ENCODE peak calls at places on chromosomes 13 and 19, in four cellular contexts. One of them, this sample, is unnamed.

GRCh38 chr13:113875829-113876228 is 12.0 kb upstream of the GAS6 start:
- DNase-seq in GM12892: no peak
- DNase-seq in tibial nerve: no peak
- DNase-seq in IMR-90: no peak
- DNase-seq in this sample: no peak

GRCh38 chr13:95367309-95367843 is 66.1 kb upstream of the ABCC4 start:
- DNase-seq in GM12892: no peak
- DNase-seq in tibial nerve: no peak
- DNase-seq in IMR-90: no peak
- DNase-seq in this sample: no peak

GRCh38 chr19:720691-721160 is 12.0 kb downstream of the PALM start:
- DNase-seq in GM12892: no peak
- DNase-seq in tibial nerve: no peak
- DNase-seq in IMR-90: no peak
- DNase-seq in this sample: no peak

GRCh38 chr13:51681037-51681678 is 96.9 kb downstream of the WDFY2 start:
- DNase-seq in GM12892: no peak
- DNase-seq in tibial nerve: no peak
- DNase-seq in IMR-90: peak; percentile 88
- DNase-seq in this sample: no peak

GRCh38 chr19:55000761-55001160 is 34.6 kb downstream of the NLRP2 start:
- DNase-seq in GM12892: no peak
- DNase-seq in tibial nerve: no peak
- DNase-seq in IMR-90: no peak
- DNase-seq in this sample: no peak

GRCh38 chr19:1854542-1855039 is 6.3 kb upstream of the REXO1 start:
- DNase-seq in GM12892: no peak
- DNase-seq in tibial nerve: no peak
- DNase-seq in IMR-90: no peak
- DNase-seq in this sample: no peak

GRCh38 chr13:113404723-113405471 is 41.0 kb upstream of the GRTP1 start:
- DNase-seq in GM12892: no peak
- DNase-seq in tibial nerve: peak; percentile 2
- DNase-seq in IMR-90: no peak
- DNase-seq in this sample: no peak

GRCh38 chr13:47420568-47420967 is 523.7 kb upstream of the HTR2A start:
- DNase-seq in GM12892: no peak
- DNase-seq in tibial nerve: no peak
- DNase-seq in IMR-90: peak; percentile 49
- DNase-seq in this sample: no peak

GRCh38 chr19:29375429-29376093 is 150.2 kb upstream of the VSTM2B start:
- DNase-seq in GM12892: no peak
- DNase-seq in tibial nerve: no peak
- DNase-seq in IMR-90: no peak
- DNase-seq in this sample: no peak

GRCh38 chr19:13920524-13920923 is 14.5 kb downstream of the CC2D1A start:
- DNase-seq in GM12892: no peak
- DNase-seq in tibial nerve: no peak
- DNase-seq in IMR-90: no peak
- DNase-seq in this sample: no peak

GRCh38 chr19:12779162-12779993 is 4.0 kb upstream of the HOOK2 start:
- DNase-seq in GM12892: no peak
- DNase-seq in tibial nerve: no peak
- DNase-seq in IMR-90: peak; percentile 77
- DNase-seq in this sample: no peak

GRCh38 chr13:26896986-26897668 is 136.5 kb upstream of the GPR12 start:
- DNase-seq in GM12892: no peak
- DNase-seq in tibial nerve: no peak
- DNase-seq in IMR-90: no peak
- DNase-seq in this sample: no peak

GRCh38 chr19:2217591-2217990 is 18.5 kb downstream of the PLEKHJ1 start:
- DNase-seq in GM12892: no peak
- DNase-seq in tibial nerve: no peak
- DNase-seq in IMR-90: no peak
- DNase-seq in this sample: no peak

GRCh38 chr13:29845440-29846056 is 4.9 kb downstream of the UBL3 start:
- DNase-seq in GM12892: no peak
- DNase-seq in tibial nerve: no peak
- DNase-seq in IMR-90: peak; percentile 32
- DNase-seq in this sample: no peak

GRCh38 chr13:74990992-74991391 is 491.0 kb downstream of the TBC1D4 start:
- DNase-seq in GM12892: no peak
- DNase-seq in tibial nerve: no peak
- DNase-seq in IMR-90: no peak
- DNase-seq in this sample: no peak

GRCh38 chr19:55594996-55595530 is 4.3 kb downstream of the FIZ1 start:
- DNase-seq in GM12892: no peak
- DNase-seq in tibial nerve: no peak
- DNase-seq in IMR-90: no peak
- DNase-seq in this sample: no peak

GRCh38 chr19:35846038-35846668 is 6.2 kb downstream of the NPHS1 start:
- DNase-seq in GM12892: no peak
- DNase-seq in tibial nerve: no peak
- DNase-seq in IMR-90: no peak
- DNase-seq in this sample: no peak

GRCh38 chr19:2084993-2085720 is 11.0 kb downstream of the MOB3A start:
- DNase-seq in GM12892: peak; percentile 88
- DNase-seq in tibial nerve: no peak
- DNase-seq in IMR-90: no peak
- DNase-seq in this sample: no peak

GRCh38 chr13:105063676-105064075 is 1471.8 kb downstream of the EFNB2 start:
- DNase-seq in GM12892: no peak
- DNase-seq in tibial nerve: no peak
- DNase-seq in IMR-90: peak; percentile 29
- DNase-seq in this sample: no peak

GRCh38 chr13:50476579-50476978 is 366.9 kb downstream of the DLEU7 start:
- DNase-seq in GM12892: no peak
- DNase-seq in tibial nerve: no peak
- DNase-seq in IMR-90: no peak
- DNase-seq in this sample: no peak

GRCh38 chr13:41995946-41996345 is 35.0 kb upstream of the VWA8 start:
- DNase-seq in GM12892: no peak
- DNase-seq in tibial nerve: no peak
- DNase-seq in IMR-90: peak; percentile 75
- DNase-seq in this sample: no peak

GRCh38 chr13:37486171-37486661 is 112.4 kb downstream of the POSTN start:
- DNase-seq in GM12892: no peak
- DNase-seq in tibial nerve: no peak
- DNase-seq in IMR-90: no peak
- DNase-seq in this sample: no peak

GRCh38 chr19:47514151-47514868 is 553 bp downstream of the NAPA start:
- DNase-seq in GM12892: no peak
- DNase-seq in tibial nerve: no peak
- DNase-seq in IMR-90: no peak
- DNase-seq in this sample: no peak

GRCh38 chr13:99355267-99356215 is 48.3 kb upstream of the GPR183 start:
- DNase-seq in GM12892: no peak
- DNase-seq in tibial nerve: no peak
- DNase-seq in IMR-90: no peak
- DNase-seq in this sample: no peak

GRCh38 chr13:64428196-64428595 is 2801.9 kb downstream of the PCDH9 start:
- DNase-seq in GM12892: no peak
- DNase-seq in tibial nerve: no peak
- DNase-seq in IMR-90: peak; percentile 76
- DNase-seq in this sample: no peak

GRCh38 chr19:5170329-5170745 is 170.3 kb downstream of the PTPRS start:
- DNase-seq in GM12892: no peak
- DNase-seq in tibial nerve: no peak
- DNase-seq in IMR-90: no peak
- DNase-seq in this sample: no peak

GRCh38 chr13:87884874-87885273 is 213.7 kb downstream of the SLITRK5 start:
- DNase-seq in GM12892: no peak
- DNase-seq in tibial nerve: no peak
- DNase-seq in IMR-90: peak; percentile 2
- DNase-seq in this sample: peak; percentile 28

GRCh38 chr13:25584975-25585374 is 213.2 kb downstream of the ATP8A2 start:
- DNase-seq in GM12892: no peak
- DNase-seq in tibial nerve: no peak
- DNase-seq in IMR-90: no peak
- DNase-seq in this sample: no peak

GRCh38 chr13:105441406-105441805 is 1094.1 kb downstream of the EFNB2 start:
- DNase-seq in GM12892: no peak
- DNase-seq in tibial nerve: no peak
- DNase-seq in IMR-90: no peak
- DNase-seq in this sample: no peak

GRCh38 chr19:34493038-34493648 is 11.6 kb downstream of the WTIP start:
- DNase-seq in GM12892: no peak
- DNase-seq in tibial nerve: no peak
- DNase-seq in IMR-90: no peak
- DNase-seq in this sample: no peak

GRCh38 chr13:31022491-31022890 is 90.0 kb downstream of the TEX26 start:
- DNase-seq in GM12892: no peak
- DNase-seq in tibial nerve: no peak
- DNase-seq in IMR-90: no peak
- DNase-seq in this sample: no peak

GRCh38 chr19:42468273-42468796 is 25.6 kb upstream of the CXCL17 start:
- DNase-seq in GM12892: no peak
- DNase-seq in tibial nerve: no peak
- DNase-seq in IMR-90: peak; percentile 62
- DNase-seq in this sample: peak; percentile 89

GRCh38 chr13:36175621-36176020 is 38.7 kb downstream of the SOHLH2 start:
- DNase-seq in GM12892: no peak
- DNase-seq in tibial nerve: no peak
- DNase-seq in IMR-90: no peak
- DNase-seq in this sample: no peak

GRCh38 chr13:36173923-36174322 is 40.4 kb downstream of the SOHLH2 start:
- DNase-seq in GM12892: no peak
- DNase-seq in tibial nerve: no peak
- DNase-seq in IMR-90: no peak
- DNase-seq in this sample: no peak

GRCh38 chr13:36174923-36175322 is 39.4 kb downstream of the SOHLH2 start:
- DNase-seq in GM12892: no peak
- DNase-seq in tibial nerve: no peak
- DNase-seq in IMR-90: no peak
- DNase-seq in this sample: no peak
- TF ChIP-seq POLR2A in GM12892: no peak
- TF ChIP-seq POLR2A in tibial nerve: no peak
- TF ChIP-seq POLR2A in IMR-90: no peak
- TF ChIP-seq POLR2A in this sample: no peak

GRCh38 chr13:53324656-53325055 is 296.0 kb downstream of the OLFM4 start:
- DNase-seq in GM12892: no peak
- DNase-seq in tibial nerve: no peak
- DNase-seq in IMR-90: no peak
- DNase-seq in this sample: no peak

GRCh38 chr13:53321301-53321700 is 292.7 kb downstream of the OLFM4 start:
- DNase-seq in GM12892: no peak
- DNase-seq in tibial nerve: no peak
- DNase-seq in IMR-90: no peak
- DNase-seq in this sample: no peak
- TF ChIP-seq POLR2A in GM12892: no peak
- TF ChIP-seq POLR2A in tibial nerve: no peak
- TF ChIP-seq POLR2A in IMR-90: no peak
- TF ChIP-seq POLR2A in this sample: no peak

DNA sequence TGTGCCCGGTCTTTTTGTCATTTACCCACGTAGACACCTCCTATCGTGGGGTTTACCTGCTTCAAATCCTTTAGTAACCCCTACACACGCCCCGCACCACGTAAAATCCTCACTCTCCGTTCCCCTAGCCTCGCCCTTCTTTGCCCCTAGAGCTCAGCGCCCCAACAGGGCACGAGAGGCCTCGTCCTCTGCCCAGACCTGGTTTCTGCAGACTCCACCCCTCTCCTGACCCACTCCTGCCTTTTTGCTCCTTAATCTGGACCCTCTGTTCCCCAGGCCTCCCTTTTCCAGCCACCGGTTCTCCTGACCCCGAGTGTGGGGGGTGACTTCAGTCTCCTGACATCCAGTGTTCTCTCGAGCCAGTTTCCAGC is 427 bp downstream of the ZNF528 start:
- DNase-seq in GM12892: no peak
- DNase-seq in tibial nerve: no peak
- DNase-seq in IMR-90: peak; percentile 1
- DNase-seq in this sample: peak; percentile 30
- TF ChIP-seq POLR2A in GM12892: no peak
- TF ChIP-seq POLR2A in tibial nerve: no peak
- TF ChIP-seq POLR2A in IMR-90: no peak
- TF ChIP-seq POLR2A in this sample: no peak

DNA sequence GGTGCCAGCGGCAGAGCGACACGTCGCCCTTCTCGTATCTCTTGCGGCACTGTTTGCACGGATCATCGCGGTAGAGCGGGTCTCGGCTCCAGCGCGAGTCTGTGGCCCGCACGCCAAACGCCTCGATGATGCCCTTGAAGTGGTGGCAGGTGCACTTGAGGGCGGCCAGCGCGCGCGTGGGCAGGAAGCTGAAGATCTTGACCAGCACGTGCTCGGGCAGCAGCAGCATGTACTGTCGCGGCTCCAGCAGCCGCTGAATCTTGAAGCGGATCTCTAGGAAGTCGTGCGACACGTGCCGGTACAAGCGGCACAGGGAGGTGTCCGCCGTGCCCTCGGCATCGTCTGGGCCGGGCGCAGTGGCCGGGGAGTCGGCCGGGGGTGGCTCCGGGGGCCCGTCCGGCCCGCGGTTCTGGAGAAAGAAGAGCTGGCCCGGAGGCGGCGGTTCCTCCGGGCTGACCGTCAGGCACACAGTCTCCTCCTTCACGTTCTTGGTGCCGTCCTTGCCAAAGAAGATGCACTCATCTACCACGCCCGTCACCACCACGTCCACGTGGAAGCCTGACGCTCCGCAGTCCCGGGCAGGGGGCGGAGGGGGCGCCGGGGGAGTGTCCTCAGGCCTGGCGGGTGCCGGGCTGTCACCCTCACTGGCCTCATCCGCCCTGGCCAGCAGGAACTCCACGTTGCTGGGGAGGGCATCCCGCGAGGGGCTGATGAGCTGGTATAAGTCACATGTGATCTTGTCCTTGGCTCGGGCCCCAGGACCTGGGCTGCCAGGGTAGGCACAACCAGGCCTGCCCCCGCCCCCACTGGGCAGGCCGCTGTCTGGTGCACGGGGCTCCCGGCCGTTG is 18.6 kb downstream of the FBXO46 start:
- DNase-seq in GM12892: no peak
- DNase-seq in tibial nerve: no peak
- DNase-seq in IMR-90: no peak
- DNase-seq in this sample: no peak
- TF ChIP-seq POLR2A in GM12892: no peak
- TF ChIP-seq POLR2A in tibial nerve: no peak
- TF ChIP-seq POLR2A in IMR-90: no peak
- TF ChIP-seq POLR2A in this sample: no peak

DNA sequence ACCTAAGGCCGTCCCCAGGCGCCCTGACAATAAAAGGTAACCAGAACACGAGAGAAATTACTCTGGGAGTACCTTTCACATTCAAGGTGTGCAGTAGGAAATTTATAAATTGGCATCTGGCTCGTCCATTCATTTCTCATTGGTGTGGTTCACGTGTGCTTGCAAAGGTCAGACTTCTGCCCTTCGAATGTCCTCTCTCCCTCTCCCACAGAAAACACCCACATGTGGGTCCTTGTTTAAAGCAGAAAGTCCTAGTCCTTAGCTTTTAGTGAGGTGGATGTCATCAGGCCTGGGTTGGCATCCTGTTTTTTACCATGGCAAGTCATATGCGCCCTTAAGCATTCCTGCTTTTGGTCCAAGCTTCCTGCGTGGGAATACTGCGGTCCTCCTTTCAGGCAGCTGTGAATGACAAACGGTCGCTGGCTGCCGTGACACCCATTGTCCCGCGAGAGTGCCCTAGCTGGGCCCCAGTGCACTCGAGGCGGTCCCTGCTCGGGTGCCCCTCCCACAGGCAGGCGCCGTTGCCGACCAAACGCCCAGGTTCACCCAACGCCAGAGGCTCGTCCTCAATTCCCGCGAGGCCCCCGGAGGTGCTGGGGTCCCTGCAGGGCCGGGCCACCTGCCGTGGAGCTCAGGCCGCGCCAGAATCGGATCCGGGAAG is at the start of gene NUDT19:
- DNase-seq in GM12892: peak; percentile 80
- DNase-seq in tibial nerve: peak; percentile 47
- DNase-seq in IMR-90: peak; percentile 73
- DNase-seq in this sample: peak; percentile 98
- TF ChIP-seq POLR2A in GM12892: peak; percentile 76
- TF ChIP-seq POLR2A in tibial nerve: peak; percentile 38
- TF ChIP-seq POLR2A in IMR-90: peak; percentile 53
- TF ChIP-seq POLR2A in this sample: peak; percentile 96